ENCODE peak calls at places on chromosomes 1 and 21, in six cellular contexts. One of them, this sample, is unnamed.

GRCh38 chr1:15966081-15966955 is 9.6 kb downstream of the ZBTB17 start:
- DNase-seq in IMR-90: peak; percentile 79
- DNase-seq in trophoblast cell: peak; percentile 16
- DNase-seq in mesenchymal stem cell: peak; percentile 67
- DNase-seq in H9: no peak
- DNase-seq in mesendoderm: no peak
- DNase-seq in this sample: no peak

GRCh38 chr21:45947296-45947695 is 34.3 kb upstream of the COL6A1 start:
- DNase-seq in IMR-90: no peak
- DNase-seq in trophoblast cell: no peak
- DNase-seq in mesenchymal stem cell: no peak
- DNase-seq in H9: no peak
- DNase-seq in mesendoderm: no peak
- DNase-seq in this sample: no peak

GRCh38 chr1:231613419-231614349 is 12.9 kb upstream of the DISC1 start:
- DNase-seq in IMR-90: no peak
- DNase-seq in trophoblast cell: no peak
- DNase-seq in mesenchymal stem cell: no peak
- DNase-seq in H9: no peak
- DNase-seq in mesendoderm: no peak
- DNase-seq in this sample: no peak

GRCh38 chr1:94382163-94382562 is 36.0 kb upstream of the ABCD3 start:
- DNase-seq in IMR-90: no peak
- DNase-seq in trophoblast cell: peak; percentile 27
- DNase-seq in mesenchymal stem cell: no peak
- DNase-seq in H9: no peak
- DNase-seq in mesendoderm: no peak
- DNase-seq in this sample: no peak

GRCh38 chr1:240595476-240595875 is 16.5 kb downstream of the GREM2 start:
- DNase-seq in IMR-90: no peak
- DNase-seq in trophoblast cell: no peak
- DNase-seq in mesenchymal stem cell: no peak
- DNase-seq in H9: no peak
- DNase-seq in mesendoderm: no peak
- DNase-seq in this sample: no peak

GRCh38 chr1:1187938-1188337 is 14.3 kb downstream of the TTLL10 start:
- DNase-seq in IMR-90: peak; percentile 78
- DNase-seq in trophoblast cell: no peak
- DNase-seq in mesenchymal stem cell: peak; percentile 36
- DNase-seq in H9: no peak
- DNase-seq in mesendoderm: no peak
- DNase-seq in this sample: no peak

GRCh38 chr1:22218618-22219250 is 75.8 kb upstream of the WNT4 start:
- DNase-seq in IMR-90: no peak
- DNase-seq in trophoblast cell: peak; percentile 39
- DNase-seq in mesenchymal stem cell: no peak
- DNase-seq in H9: no peak
- DNase-seq in mesendoderm: no peak
- DNase-seq in this sample: no peak

GRCh38 chr1:93448292-93448982 is 519 bp downstream of the FNBP1L start:
- DNase-seq in IMR-90: no peak
- DNase-seq in trophoblast cell: peak; percentile 21
- DNase-seq in mesenchymal stem cell: peak; percentile 49
- DNase-seq in H9: peak; percentile 66
- DNase-seq in mesendoderm: peak; percentile 86
- DNase-seq in this sample: peak; percentile 68

GRCh38 chr1:240136402-240136801 is 44.7 kb downstream of the FMN2 start:
- DNase-seq in IMR-90: peak; percentile 23
- DNase-seq in trophoblast cell: no peak
- DNase-seq in mesenchymal stem cell: no peak
- DNase-seq in H9: no peak
- DNase-seq in mesendoderm: no peak
- DNase-seq in this sample: no peak

GRCh38 chr1:80155371-80155770 is 1148.8 kb upstream of the ADGRL4 start:
- DNase-seq in IMR-90: peak; percentile 1
- DNase-seq in trophoblast cell: no peak
- DNase-seq in mesenchymal stem cell: peak; percentile 12
- DNase-seq in H9: peak; percentile 43
- DNase-seq in mesendoderm: peak; percentile 63
- DNase-seq in this sample: peak; percentile 4

GRCh38 chr1:166271151-166271538 is 104.3 kb upstream of the FAM78B start:
- DNase-seq in IMR-90: no peak
- DNase-seq in trophoblast cell: no peak
- DNase-seq in mesenchymal stem cell: no peak
- DNase-seq in H9: no peak
- DNase-seq in mesendoderm: no peak
- DNase-seq in this sample: no peak

GRCh38 chr1:71053146-71053545 is 5.5 kb upstream of the PTGER3 start:
- DNase-seq in IMR-90: no peak
- DNase-seq in trophoblast cell: no peak
- DNase-seq in mesenchymal stem cell: no peak
- DNase-seq in H9: no peak
- DNase-seq in mesendoderm: no peak
- DNase-seq in this sample: no peak

GRCh38 chr1:34186741-34187494 is 10.2 kb downstream of the C1orf94 start:
- DNase-seq in IMR-90: no peak
- DNase-seq in trophoblast cell: no peak
- DNase-seq in mesenchymal stem cell: no peak
- DNase-seq in H9: no peak
- DNase-seq in mesendoderm: no peak
- DNase-seq in this sample: no peak

GRCh38 chr1:245418029-245418428 is 263.2 kb downstream of the KIF26B start:
- DNase-seq in IMR-90: no peak
- DNase-seq in trophoblast cell: no peak
- DNase-seq in mesenchymal stem cell: no peak
- DNase-seq in H9: no peak
- DNase-seq in mesendoderm: no peak
- DNase-seq in this sample: no peak

GRCh38 chr1:245419572-245419971 is 264.8 kb downstream of the KIF26B start:
- DNase-seq in IMR-90: no peak
- DNase-seq in trophoblast cell: no peak
- DNase-seq in mesenchymal stem cell: no peak
- DNase-seq in H9: no peak
- DNase-seq in mesendoderm: no peak
- DNase-seq in this sample: no peak

GRCh38 chr1:245416771-245417170 is 262.0 kb downstream of the KIF26B start:
- DNase-seq in IMR-90: no peak
- DNase-seq in trophoblast cell: no peak
- DNase-seq in mesenchymal stem cell: no peak
- DNase-seq in H9: no peak
- DNase-seq in mesendoderm: no peak
- DNase-seq in this sample: no peak

GRCh38 chr1:245420926-245421325 is 266.1 kb downstream of the KIF26B start:
- DNase-seq in IMR-90: no peak
- DNase-seq in trophoblast cell: no peak
- DNase-seq in mesenchymal stem cell: no peak
- DNase-seq in H9: no peak
- DNase-seq in mesendoderm: no peak
- DNase-seq in this sample: no peak
- H3K23ac ChIP-seq in IMR-90: no peak overlapping the region
- H3K23ac ChIP-seq in trophoblast cell: no peak overlapping the region
- H3K23ac ChIP-seq in mesenchymal stem cell: no peak overlapping the region
- H3K23ac ChIP-seq in H9: no peak overlapping the region
- H3K23ac ChIP-seq in mesendoderm: no peak overlapping the region
- H3K23ac ChIP-seq in this sample: no peak overlapping the region

DNA sequence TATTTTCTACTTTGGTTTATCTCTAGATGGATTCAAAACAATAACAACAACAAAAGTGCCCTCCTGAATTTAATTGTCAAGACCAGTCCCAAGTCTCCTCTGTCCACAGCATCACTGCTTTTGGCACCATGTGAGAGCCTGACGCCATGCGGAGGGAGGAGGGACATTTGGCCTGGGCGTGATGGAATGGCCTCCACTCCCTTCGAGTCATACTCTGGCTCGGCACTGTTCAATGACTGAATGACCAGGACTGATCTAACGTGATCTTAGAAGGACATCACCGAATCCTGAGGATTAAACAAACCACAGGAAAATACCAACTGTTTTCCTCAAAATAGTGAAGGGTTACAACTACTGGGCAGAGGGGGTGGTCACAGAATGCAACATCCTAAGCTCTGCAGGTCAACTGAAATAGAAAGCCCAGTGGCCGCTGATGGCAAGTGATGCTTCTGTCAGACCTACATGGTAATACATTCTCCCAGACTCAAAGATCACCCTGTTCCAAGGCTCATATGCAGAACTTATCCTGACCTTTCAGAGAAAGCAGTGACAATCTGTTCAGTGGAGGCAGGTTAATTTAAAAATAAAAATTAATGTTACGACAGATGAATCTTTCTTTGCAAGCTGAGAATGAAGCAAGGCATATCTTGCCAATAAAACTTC is 19.1 kb downstream of the SRSF4 start:
- DNase-seq in IMR-90: no peak
- DNase-seq in trophoblast cell: no peak
- DNase-seq in mesenchymal stem cell: no peak
- DNase-seq in H9: no peak
- DNase-seq in mesendoderm: no peak
- DNase-seq in this sample: no peak
- H3K23ac ChIP-seq in IMR-90: no peak overlapping the region
- H3K23ac ChIP-seq in trophoblast cell: no peak overlapping the region
- H3K23ac ChIP-seq in mesenchymal stem cell: no peak overlapping the region
- H3K23ac ChIP-seq in H9: no peak overlapping the region
- H3K23ac ChIP-seq in mesendoderm: no peak overlapping the region
- H3K23ac ChIP-seq in this sample: no peak overlapping the region

GRCh38 chr1:114033961-114034360 is 54.7 kb downstream of the OLFML3 start:
- DNase-seq in IMR-90: no peak
- DNase-seq in trophoblast cell: no peak
- DNase-seq in mesenchymal stem cell: no peak
- DNase-seq in H9: no peak
- DNase-seq in mesendoderm: no peak
- DNase-seq in this sample: no peak

GRCh38 chr1:114034561-114035303 is 55.5 kb downstream of the OLFML3 start:
- DNase-seq in IMR-90: no peak
- DNase-seq in trophoblast cell: no peak
- DNase-seq in mesenchymal stem cell: no peak
- DNase-seq in H9: peak; percentile 51
- DNase-seq in mesendoderm: no peak
- DNase-seq in this sample: no peak

GRCh38 chr1:114033219-114033706 is 54.0 kb downstream of the OLFML3 start:
- DNase-seq in IMR-90: no peak
- DNase-seq in trophoblast cell: no peak
- DNase-seq in mesenchymal stem cell: peak; percentile 22
- DNase-seq in H9: peak; percentile 72
- DNase-seq in mesendoderm: peak; percentile 89
- DNase-seq in this sample: no peak

GRCh38 chr1:114035304-114035700 is 56.0 kb downstream of the OLFML3 start:
- DNase-seq in IMR-90: no peak
- DNase-seq in trophoblast cell: no peak
- DNase-seq in mesenchymal stem cell: no peak
- DNase-seq in H9: peak; percentile 38
- DNase-seq in mesendoderm: no peak
- DNase-seq in this sample: no peak

GRCh38 chr1:114032271-114033218 is 53.3 kb downstream of the OLFML3 start:
- DNase-seq in IMR-90: peak; percentile 87
- DNase-seq in trophoblast cell: no peak
- DNase-seq in mesenchymal stem cell: peak; percentile 58
- DNase-seq in H9: peak; percentile 71
- DNase-seq in mesendoderm: peak; percentile 81
- DNase-seq in this sample: no peak
- H3K23ac ChIP-seq in IMR-90: no peak overlapping the region
- H3K23ac ChIP-seq in trophoblast cell: no peak overlapping the region
- H3K23ac ChIP-seq in mesenchymal stem cell: no peak overlapping the region
- H3K23ac ChIP-seq in H9: no peak overlapping the region
- H3K23ac ChIP-seq in mesendoderm: no peak overlapping the region
- H3K23ac ChIP-seq in this sample: no peak overlapping the region

DNA sequence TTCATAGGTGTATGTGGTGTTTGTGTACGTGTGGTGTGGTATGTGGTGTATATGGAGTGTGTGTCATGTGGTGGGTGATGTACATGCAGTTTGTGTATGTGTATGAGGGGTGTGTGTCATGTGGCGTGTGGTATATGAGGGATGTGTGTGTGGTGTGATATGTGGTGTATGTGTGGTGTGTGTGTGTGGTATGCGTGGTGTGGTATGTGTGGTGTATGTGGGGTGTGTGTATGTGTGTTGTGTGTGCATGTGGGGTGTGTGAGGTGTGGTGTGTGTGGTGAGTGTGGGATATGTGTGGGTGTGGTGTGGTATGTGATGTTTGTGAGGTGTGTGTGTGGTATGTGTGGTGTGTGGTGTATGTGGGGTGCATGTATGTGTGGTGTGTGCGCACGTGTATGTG is 272.4 kb downstream of the PCP4 start:
- DNase-seq in IMR-90: no peak
- DNase-seq in trophoblast cell: no peak
- DNase-seq in mesenchymal stem cell: no peak
- DNase-seq in H9: no peak
- DNase-seq in mesendoderm: no peak
- DNase-seq in this sample: no peak
- H3K23ac ChIP-seq in IMR-90: no peak overlapping the region
- H3K23ac ChIP-seq in trophoblast cell: no peak overlapping the region
- H3K23ac ChIP-seq in mesenchymal stem cell: no peak overlapping the region
- H3K23ac ChIP-seq in H9: no peak overlapping the region
- H3K23ac ChIP-seq in mesendoderm: no peak overlapping the region
- H3K23ac ChIP-seq in this sample: no peak overlapping the region

GRCh38 chr1:184214128-184214527 is 162.6 kb downstream of the TSEN15 start:
- DNase-seq in IMR-90: no peak
- DNase-seq in trophoblast cell: no peak
- DNase-seq in mesenchymal stem cell: no peak
- DNase-seq in H9: no peak
- DNase-seq in mesendoderm: no peak
- DNase-seq in this sample: no peak
- H3K23ac ChIP-seq in IMR-90: no peak overlapping the region
- H3K23ac ChIP-seq in trophoblast cell: no peak overlapping the region
- H3K23ac ChIP-seq in mesenchymal stem cell: no peak overlapping the region
- H3K23ac ChIP-seq in H9: no peak overlapping the region
- H3K23ac ChIP-seq in mesendoderm: no peak overlapping the region
- H3K23ac ChIP-seq in this sample: no peak overlapping the region